ENCODE peak calls at places on chromosomes 16 and 17, in four cellular contexts. U is Peyer's patch, I is heart left ventricle, Q is testis. V is an unnamed sample.
A peak's percentile ranks its signal among the peaks of the same experiment; 100 is the strongest.

GRCh38 chr16:6206080-6206479 is 1108.5 kb upstream of the EEF2KMT start:
- DNase-seq in U (no peak), I (no peak), Q (no peak), V (no peak)

GRCh38 chr16:17359778-17360177 is 111.0 kb downstream of the XYLT1 start:
- DNase-seq in U (no peak), I (no peak), Q (no peak), V (no peak)

GRCh38 chr16:75004460-75004859 is 5.6 kb downstream of the ZNRF1 start:
- DNase-seq in U (no peak), I (no peak), Q (no peak), V (no peak)

GRCh38 chr16:66519482-66519881 is 30.4 kb downstream of the TK2 start:
- DNase-seq in U (no peak), I (no peak), Q (no peak), V (no peak)

GRCh38 chr16:14378684-14379467 is 251.2 kb downstream of the PARN start:
- DNase-seq in U (no peak), I (no peak), Q (no peak), V (no peak)

GRCh38 chr16:67244387-67245188 is 2.7 kb downstream of the FHOD1 start:
- DNase-seq in U (peak; percentile 79), I (peak; percentile 88), Q (peak; percentile 56), V (peak; percentile 33)

GRCh38 chr17:17511293-17511741 is 15.1 kb upstream of the RASD1 start:
- DNase-seq in U (no peak), I (no peak), Q (no peak), V (no peak)

GRCh38 chr17:19647697-19648474 is 665 bp upstream of the ALDH3A2 start:
- DNase-seq in U (peak; percentile 49), I (peak; percentile 83), Q (peak; percentile 74), V (peak; percentile 60)

GRCh38 chr17:82301916-82302497 is 15.4 kb downstream of the CD7 start:
- DNase-seq in U (peak; percentile 76), I (no peak), Q (no peak), V (no peak)

GRCh38 chr17:82358467-82359350 is at the start of gene TEX19:
- DNase-seq in U (no peak), I (no peak), Q (no peak), V (peak; percentile 41)

GRCh38 chr16:23013484-23013883 is 135.8 kb downstream of the USP31 start:
- DNase-seq in U (no peak), I (no peak), Q (no peak), V (peak; percentile 16)

GRCh38 chr16:3084969-3085670 is 14.0 kb downstream of the ZSCAN10 start:
- DNase-seq in U (no peak), I (no peak), Q (no peak), V (no peak)

GRCh38 chr16:19086322-19087199 is 19.1 kb downstream of the COQ7 start:
- DNase-seq in U (peak; percentile 71), I (peak; percentile 88), Q (peak; percentile 88), V (peak; percentile 87)

GRCh38 chr17:38324732-38325131 is 19.0 kb downstream of the GPR179 start:
- DNase-seq in U (no peak), I (no peak), Q (no peak), V (no peak)

GRCh38 chr17:3918372-3919122 is 2.3 kb upstream of the P2RX1 start:
- DNase-seq in U (no peak), I (peak; percentile 72), Q (no peak), V (peak; percentile 13)

GRCh38 chr16:53369921-53370320 is 64.3 kb upstream of the RBL2 start:
- DNase-seq in U (no peak), I (no peak), Q (no peak), V (no peak)

GRCh38 chr16:24178496-24178895 is 77.6 kb upstream of the CACNG3 start:
- DNase-seq in U (no peak), I (no peak), Q (no peak), V (peak; percentile 35)

GRCh38 chr16:24984903-24985675 is 30.1 kb downstream of the ARHGAP17 start:
- DNase-seq in U (no peak), I (no peak), Q (no peak), V (no peak)

GRCh38 chr16:78097522-78097921 is 1.9 kb upstream of the WWOX start:
- DNase-seq in U (no peak), I (no peak), Q (no peak), V (no peak)

GRCh38 chr16:78098544-78099371 is 696 bp upstream of the WWOX start:
- DNase-seq in U (no peak), I (no peak), Q (no peak), V (no peak)

GRCh38 chr16:78099372-78100161 is at the start of gene WWOX:
- DNase-seq in U (peak; percentile 95), I (peak; percentile 97), Q (peak; percentile 98), V (peak; percentile 98)

GRCh38 chr16:78096386-78096785 is 3.1 kb upstream of the WWOX start:
- DNase-seq in U (no peak), I (no peak), Q (no peak), V (no peak)

DNA sequence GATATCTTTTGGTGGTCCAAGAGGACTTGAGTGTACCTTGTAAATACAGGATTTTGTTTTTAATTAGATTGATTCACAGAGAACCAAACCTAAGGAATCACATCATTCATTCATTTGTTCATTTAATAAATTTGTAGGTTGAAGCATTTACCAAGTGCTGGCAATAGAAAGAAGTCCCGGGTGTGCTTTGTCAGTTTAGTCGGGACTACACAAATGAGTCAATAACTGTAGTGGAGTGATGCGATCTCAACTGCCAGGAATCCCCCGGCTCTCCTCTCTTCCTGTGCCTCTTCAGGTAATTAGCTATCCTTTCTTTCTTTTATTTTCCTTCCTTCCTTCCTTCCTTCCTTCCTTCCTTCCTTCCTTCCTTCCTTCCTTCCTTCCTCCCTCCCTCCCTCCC is 1.4 kb upstream of the WWOX start:
- DNase-seq in U (no peak), I (no peak), Q (no peak), V (no peak)
- TF ChIP-seq POLR2A in U (no peak), I (no peak), Q (no peak), V (no peak)

DNA sequence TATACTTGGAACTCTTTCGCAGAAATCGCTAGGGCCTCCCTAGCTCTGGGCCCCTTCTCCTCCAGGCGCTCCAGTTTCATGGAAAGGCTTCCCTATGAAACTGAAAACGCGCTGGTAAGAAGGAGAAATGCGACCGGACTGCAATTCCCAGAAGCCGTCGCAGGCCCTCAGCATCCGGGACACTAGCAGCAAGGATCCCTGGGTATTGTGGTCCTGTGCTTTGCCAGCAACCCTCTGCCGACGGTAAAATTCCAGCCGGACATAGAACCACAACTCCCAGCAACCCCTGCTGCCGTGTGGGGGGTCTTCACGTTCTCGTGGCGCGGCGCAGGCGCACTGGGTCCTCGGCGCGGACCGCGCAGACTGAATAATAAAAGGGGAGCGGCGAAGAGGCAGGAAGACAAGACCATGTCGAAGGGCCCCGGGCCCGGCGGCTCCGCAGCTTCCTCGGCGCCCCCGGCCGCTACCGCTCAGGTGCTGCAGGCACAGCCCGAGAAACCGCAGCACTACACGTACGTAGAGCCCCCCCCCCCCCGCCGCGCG is at the start of gene UNK:
- DNase-seq in U (peak; percentile 96), I (peak; percentile 98), Q (peak; percentile 98), V (peak; percentile 99)
- TF ChIP-seq POLR2A in U (no peak), I (no peak), Q (peak; percentile 68), V (peak; percentile 72)

DNA sequence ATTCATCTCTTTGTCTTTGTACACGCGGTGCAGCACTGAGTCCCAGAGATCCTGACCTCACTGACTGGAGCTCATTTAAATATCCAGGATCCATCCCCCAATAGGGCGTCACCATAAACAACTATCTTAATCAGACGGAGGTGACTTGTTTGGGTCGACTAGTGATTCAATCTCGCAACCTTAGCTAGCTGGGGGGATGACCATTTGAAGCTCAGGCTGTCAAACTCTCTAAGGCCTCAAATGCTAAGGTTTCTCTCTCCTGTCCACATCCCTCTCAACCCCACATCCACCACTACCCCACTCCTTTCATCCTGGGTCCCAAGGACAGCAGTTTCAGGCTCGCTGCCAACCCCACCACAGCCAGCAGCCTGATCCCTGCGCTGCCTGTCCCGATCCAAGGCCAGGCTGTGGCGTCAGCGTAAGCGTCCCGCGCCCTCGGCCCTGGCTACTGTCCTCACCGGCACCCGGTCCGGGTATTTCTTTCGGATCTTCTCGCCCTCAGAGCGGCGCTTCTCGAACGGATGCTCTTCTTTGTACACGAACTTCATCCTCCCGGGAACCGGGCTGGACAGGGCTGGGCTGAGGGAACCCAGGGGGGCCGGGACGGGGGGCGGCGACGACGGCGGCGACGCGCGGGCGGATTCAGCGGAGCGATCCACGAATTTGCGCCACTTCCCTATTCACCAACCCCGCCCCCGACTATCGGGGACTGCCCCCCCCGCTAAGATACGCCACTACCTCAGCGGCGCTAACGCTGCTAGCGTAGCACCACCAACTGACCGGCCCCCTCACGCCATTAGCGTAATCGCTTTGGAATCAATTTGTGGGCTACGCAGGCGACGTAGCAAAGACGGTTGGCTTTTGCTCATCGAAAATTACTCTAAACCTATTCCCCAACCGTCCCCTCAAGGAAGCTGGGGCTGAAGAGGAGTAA is at the start of gene GABARAP:
- DNase-seq in U (peak; percentile 95), I (peak; percentile 95), Q (peak; percentile 96), V (peak; percentile 97)
- TF ChIP-seq POLR2A in U (peak; percentile 59), I (no peak), Q (peak; percentile 12), V (peak; percentile 80)

GRCh38 chr16:58629681-58630640 is at the start of gene CNOT1:
- DNase-seq in U (peak; percentile 95), I (peak; percentile 98), Q (peak; percentile 98), V (peak; percentile 100)
- TF ChIP-seq POLR2A in U (peak; percentile 75), I (no peak), Q (peak; percentile 74), V (peak; percentile 80)

GRCh38 chr17:40091691-40092397 is 8.5 kb downstream of the NR1D1 start:
- DNase-seq in U (no peak), I (peak; percentile 54), Q (no peak), V (no peak)
- TF ChIP-seq POLR2A in U (no peak), I (no peak), Q (no peak), V (no peak)

DNA sequence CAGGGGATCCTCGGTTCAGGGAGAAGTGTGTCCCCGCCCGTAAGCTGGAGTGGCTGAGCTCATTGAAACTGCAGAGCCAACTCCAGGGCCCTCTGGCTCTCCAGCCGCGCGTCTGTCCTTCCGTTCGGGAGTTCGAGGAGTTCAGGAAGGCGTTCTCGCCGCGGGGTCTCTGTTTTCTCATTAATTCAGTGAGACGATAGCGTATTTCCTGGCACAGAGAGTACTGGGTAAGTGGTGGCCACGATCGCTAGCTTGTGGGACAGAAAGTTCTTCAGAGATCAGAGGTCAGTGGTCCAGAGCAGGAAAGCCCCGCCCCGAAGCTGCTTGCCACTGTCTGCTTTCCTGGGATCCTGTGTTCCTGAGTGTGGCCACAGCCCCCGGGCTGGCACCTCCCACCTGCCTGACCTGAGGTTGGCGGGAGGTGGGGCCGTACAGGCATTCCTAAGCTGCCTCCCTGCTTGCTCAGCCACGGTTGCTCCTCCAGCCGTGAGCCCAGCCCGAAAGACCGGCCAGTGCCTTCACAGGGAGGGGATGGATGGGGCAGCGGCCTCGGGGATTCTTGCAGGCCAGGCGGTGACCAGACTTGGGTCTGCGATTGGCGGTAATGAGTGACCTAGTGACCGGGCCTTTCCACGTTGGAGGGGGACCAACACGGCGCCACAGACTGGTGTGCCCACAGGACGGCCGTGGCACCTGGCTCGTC is 8.9 kb downstream of the BAIAP2 start:
- DNase-seq in U (no peak), I (no peak), Q (no peak), V (no peak)
- TF ChIP-seq POLR2A in U (no peak), I (no peak), Q (no peak), V (no peak)